ENCODE peak calls at places on chromosomes 3 and 15, in four cellular contexts. X is astrocyte, T is SK-N-SH, O is HepG2. V is an unnamed sample.

GRCh38 chr15:62165029-62165792 is at the start of gene C2CD4B:
- DNase-seq in X (no peak), T (peak), O (no peak), V (peak)

GRCh38 chr3:193593666-193594025 is 638 bp downstream of the OPA1 start:
- DNase-seq in X (peak), T (peak), O (peak), V (peak)

GRCh38 chr3:15899438-15899837 is 101.7 kb upstream of the ANKRD28 start:
- DNase-seq in X (peak), T (no peak), O (no peak), V (peak)

GRCh38 chr15:28957606-28958498 is 72.1 kb downstream of the APBA2 start:
- DNase-seq in X (no peak), T (no peak), O (peak), V (peak)

GRCh38 chr15:35698978-35699377 is 153.0 kb upstream of the DPH6 start:
- DNase-seq in X (no peak), T (no peak), O (no peak), V (no peak)

GRCh38 chr15:77713281-77713680 is 80.6 kb upstream of the LINGO1 start:
- DNase-seq in X (no peak), T (no peak), O (no peak), V (no peak)

GRCh38 chr3:102089904-102090492 is 240.7 kb downstream of the NFKBIZ start:
- DNase-seq in X (peak), T (no peak), O (no peak), V (peak)

GRCh38 chr3:150168694-150169093 is 198.0 kb upstream of the PFN2 start:
- DNase-seq in X (peak), T (no peak), O (no peak), V (no peak)

GRCh38 chr3:30344288-30344687 is 262.1 kb upstream of the TGFBR2 start:
- DNase-seq in X (no peak), T (no peak), O (peak), V (no peak)

GRCh38 chr3:114227076-114227475 is 10.3 kb downstream of the ZNF80 start:
- DNase-seq in X (no peak), T (no peak), O (no peak), V (no peak)

GRCh38 chr3:32113981-32114566 is 7.7 kb downstream of the GPD1L start:
- DNase-seq in X (no peak), T (no peak), O (no peak), V (no peak)

GRCh38 chr3:190671658-190672057 is 157.8 kb downstream of the IL1RAP start:
- DNase-seq in X (peak), T (no peak), O (no peak), V (no peak)

GRCh38 chr3:111589303-111590095 is 5.6 kb downstream of the ZBED2 start:
- DNase-seq in X (peak), T (peak), O (no peak), V (no peak)

GRCh38 chr15:39999538-39999937 is 39.4 kb downstream of the SRP14 start:
- DNase-seq in X (no peak), T (no peak), O (no peak), V (no peak)

GRCh38 chr3:2156244-2156847 is 57.7 kb downstream of the CNTN4 start:
- DNase-seq in X (no peak), T (no peak), O (peak), V (no peak)

GRCh38 chr15:77097317-77097721 is 26.4 kb upstream of the TSPAN3 start:
- DNase-seq in X (no peak), T (peak), O (no peak), V (no peak)

GRCh38 chr15:66730168-66731014 is 28.4 kb downstream of the SMAD6 start:
- DNase-seq in X (peak), T (no peak), O (no peak), V (no peak)

GRCh38 chr3:132433121-132433520 is 15.8 kb downstream of the DNAJC13 start:
- DNase-seq in X (no peak), T (no peak), O (no peak), V (no peak)

GRCh38 chr3:126300761-126301481 is 56.3 kb downstream of the KLF15 start:
- DNase-seq in X (peak), T (no peak), O (peak), V (no peak)

GRCh38 chr3:160739079-160739478 is 17.0 kb upstream of the PPM1L start:
- DNase-seq in X (no peak), T (no peak), O (no peak), V (no peak)

GRCh38 chr15:29917600-29918597 is 95.6 kb upstream of the TJP1 start:
- DNase-seq in X (no peak), T (no peak), O (no peak), V (no peak)

GRCh38 chr15:40739042-40739441 is 16.0 kb downstream of the RMDN3 start:
- DNase-seq in X (no peak), T (no peak), O (no peak), V (no peak)

GRCh38 chr15:71612066-71612715 is 198.2 kb upstream of the NR2E3 start:
- DNase-seq in X (no peak), T (no peak), O (no peak), V (no peak)

GRCh38 chr3:117473981-117474563 is 764.5 kb downstream of the TUSC7 start:
- DNase-seq in X (no peak), T (no peak), O (no peak), V (no peak)

GRCh38 chr15:51093865-51094605 is 671 bp downstream of the TNFAIP8L3 start:
- DNase-seq in X (no peak), T (peak), O (peak), V (peak)

GRCh38 chr3:13927295-13927694 is 47.4 kb upstream of the WNT7A start:
- DNase-seq in X (no peak), T (peak), O (peak), V (peak)

GRCh38 chr15:90620379-90621134 is 90.8 kb downstream of the CRTC3 start:
- DNase-seq in X (no peak), T (no peak), O (no peak), V (no peak)

GRCh38 chr15:98767692-98768091 is 119.4 kb downstream of the IGF1R start:
- DNase-seq in X (no peak), T (no peak), O (no peak), V (no peak)

GRCh38 chr15:96332854-96333193 is 2.3 kb downstream of the NR2F2 start:
- DNase-seq in X (no peak), T (no peak), O (no peak), V (peak)

GRCh38 chr3:86976206-86976605 is 14.7 kb downstream of the VGLL3 start:
- DNase-seq in X (no peak), T (no peak), O (no peak), V (no peak)

GRCh38 chr3:106640353-106640752 is 736.9 kb upstream of the CCDC54 start:
- DNase-seq in X (no peak), T (no peak), O (no peak), V (no peak)
- H2AFZ ChIP-seq in X (no peak), T (no peak), O (no peak), V (no peak)

GRCh38 chr3:170046269-170047132 is 8.7 kb downstream of the GPR160 start:
- DNase-seq in X (no peak), T (no peak), O (no peak), V (peak)
- H3K4me3 ChIP-seq in X (no peak), T (no peak), O (no peak), V (no peak)

GRCh38 chr3:4426261-4426781 is 40.7 kb downstream of the SUMF1 start:
- DNase-seq in X (peak), T (no peak), O (no peak), V (no peak)

GRCh38 chr3:4425707-4426106 is 41.4 kb downstream of the SUMF1 start:
- DNase-seq in X (peak), T (no peak), O (no peak), V (no peak)

GRCh38 chr3:4426782-4427344 is 40.2 kb downstream of the SUMF1 start:
- DNase-seq in X (peak), T (peak), O (peak), V (peak)

GRCh38 chr3:4432233-4432632 is 34.8 kb downstream of the SUMF1 start:
- DNase-seq in X (no peak), T (no peak), O (no peak), V (no peak)

GRCh38 chr3:4429648-4430350 is 37.3 kb downstream of the SUMF1 start:
- DNase-seq in X (no peak), T (no peak), O (no peak), V (no peak)
- TF ChIP-seq CTCF in X (no peak), T (no peak), O (no peak), V (no peak)

DNA sequence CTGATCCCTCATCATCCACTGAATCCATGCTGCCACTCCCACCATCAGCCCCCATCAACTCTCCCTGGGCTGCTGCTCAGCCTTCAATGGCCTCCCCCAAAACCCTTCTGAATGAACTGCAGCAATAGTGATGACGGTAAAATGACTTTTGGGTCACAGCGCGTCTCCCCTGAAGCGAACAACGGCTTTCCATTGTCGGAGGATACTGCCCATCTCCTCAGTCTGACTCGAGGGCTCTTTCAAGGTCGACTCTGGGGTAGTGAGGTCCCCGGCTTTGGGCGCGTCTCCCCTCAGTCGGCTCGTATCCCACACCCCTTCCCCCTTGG is 57.2 kb upstream of the ZBTB38 start:
- DNase-seq in X (no peak), T (peak), O (no peak), V (no peak)
- H2AFZ ChIP-seq in X (peak), T (peak), O (no peak), V (peak)

DNA sequence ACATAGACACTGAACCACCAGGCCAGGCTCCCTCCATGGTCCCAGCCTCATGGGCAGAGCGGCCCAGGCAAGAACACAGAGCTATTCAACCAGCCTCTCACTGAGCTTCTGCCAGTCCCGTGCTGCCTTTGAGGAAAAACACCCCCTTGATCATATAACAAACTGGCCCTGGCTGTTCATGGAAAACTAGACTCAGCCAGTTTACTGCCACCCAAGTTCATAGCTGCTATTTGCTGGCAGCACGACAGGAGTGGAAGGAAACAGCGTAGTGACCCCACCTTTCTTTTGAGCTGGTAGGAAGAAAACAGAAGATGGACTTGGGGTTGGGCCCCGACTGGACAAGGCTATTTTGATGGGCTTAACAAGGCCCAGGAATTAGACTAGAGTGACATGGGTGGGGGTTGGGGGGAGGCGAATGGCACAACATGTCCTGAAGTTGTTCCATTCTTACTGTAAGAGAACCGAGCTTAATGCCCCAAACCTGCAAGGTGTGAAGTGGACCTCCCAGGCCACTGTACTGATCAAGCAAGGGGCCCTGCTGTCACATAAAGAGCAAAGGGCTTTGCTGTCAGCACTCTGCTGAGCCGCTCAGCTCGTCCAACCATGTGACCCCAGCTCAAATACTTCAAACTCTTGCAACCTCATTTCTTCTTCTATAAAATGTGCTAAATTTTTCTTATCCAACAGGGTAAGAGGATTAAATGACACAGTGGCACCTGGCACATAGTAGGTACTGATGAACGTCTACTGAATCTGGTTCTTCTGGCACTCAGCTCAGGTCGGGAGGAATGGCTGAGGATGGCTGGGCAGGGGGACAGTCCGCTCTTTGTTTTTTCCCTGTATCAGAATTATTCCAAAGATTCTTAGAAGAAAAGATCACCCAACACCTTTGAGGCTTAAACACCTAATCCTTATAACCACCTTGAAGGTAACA is 1.5 kb downstream of the FBXL22 start:
- DNase-seq in X (no peak), T (peak), O (peak), V (peak)
- H3K4me3 ChIP-seq in X (no peak), T (no peak), O (peak), V (peak)

V was measured in osteoblast.